ENCODE peak calls at places on chromosomes 3 and 15, in five cellular contexts. One of them, this sample, is unnamed.

GRCh38 chr3:64508140-64508539 is 179.7 kb downstream of the ADAMTS9 start:
- DNase-seq in GM18507: no peak
- DNase-seq in stimulated activated CD8-positive, alpha-beta memory T cell treated with anti-CD3 and anti-CD28 coated beads, Interleukin-7, amount 100 ng/mL, for 1 hour: no peak
- DNase-seq in right cardiac atrium: no peak
- DNase-seq in AG04450: no peak
- DNase-seq in this sample: no peak

GRCh38 chr3:193805448-193805847 is 212.4 kb downstream of the OPA1 start:
- DNase-seq in right cardiac atrium: peak
- DNase-seq in AG04450: peak
- DNase-seq in stimulated activated CD8-positive, alpha-beta memory T cell treated with anti-CD3 and anti-CD28 coated beads, Interleukin-7, amount 100 ng/mL, for 1 hour: no peak
- DNase-seq in GM18507: no peak
- DNase-seq in this sample: peak

GRCh38 chr3:62159693-62160092 is 213.7 kb downstream of the FEZF2 start:
- DNase-seq in right cardiac atrium: peak
- DNase-seq in stimulated activated CD8-positive, alpha-beta memory T cell treated with anti-CD3 and anti-CD28 coated beads, Interleukin-7, amount 100 ng/mL, for 1 hour: no peak
- DNase-seq in AG04450: no peak
- DNase-seq in GM18507: no peak
- DNase-seq in this sample: peak

GRCh38 chr3:195256639-195257453 is 14.1 kb downstream of the XXYLT1 start:
- DNase-seq in GM18507: no peak
- DNase-seq in stimulated activated CD8-positive, alpha-beta memory T cell treated with anti-CD3 and anti-CD28 coated beads, Interleukin-7, amount 100 ng/mL, for 1 hour: no peak
- DNase-seq in AG04450: no peak
- DNase-seq in right cardiac atrium: peak
- DNase-seq in this sample: no peak

GRCh38 chr15:69357773-69358765 is 56.1 kb upstream of the KIF23 start:
- DNase-seq in stimulated activated CD8-positive, alpha-beta memory T cell treated with anti-CD3 and anti-CD28 coated beads, Interleukin-7, amount 100 ng/mL, for 1 hour: no peak
- DNase-seq in AG04450: no peak
- DNase-seq in GM18507: no peak
- DNase-seq in right cardiac atrium: no peak
- DNase-seq in this sample: no peak

GRCh38 chr15:58297639-58298038 is 134.2 kb upstream of the LIPC start:
- DNase-seq in AG04450: no peak
- DNase-seq in GM18507: no peak
- DNase-seq in stimulated activated CD8-positive, alpha-beta memory T cell treated with anti-CD3 and anti-CD28 coated beads, Interleukin-7, amount 100 ng/mL, for 1 hour: no peak
- DNase-seq in right cardiac atrium: no peak
- DNase-seq in this sample: no peak

GRCh38 chr3:159731254-159731653 is 257.4 kb upstream of the IL12A start:
- DNase-seq in right cardiac atrium: no peak
- DNase-seq in stimulated activated CD8-positive, alpha-beta memory T cell treated with anti-CD3 and anti-CD28 coated beads, Interleukin-7, amount 100 ng/mL, for 1 hour: no peak
- DNase-seq in GM18507: no peak
- DNase-seq in AG04450: no peak
- DNase-seq in this sample: no peak

GRCh38 chr3:54159917-54160316 is 37.6 kb downstream of the CACNA2D3 start:
- DNase-seq in right cardiac atrium: no peak
- DNase-seq in AG04450: no peak
- DNase-seq in stimulated activated CD8-positive, alpha-beta memory T cell treated with anti-CD3 and anti-CD28 coated beads, Interleukin-7, amount 100 ng/mL, for 1 hour: no peak
- DNase-seq in GM18507: no peak
- DNase-seq in this sample: no peak

GRCh38 chr3:132432639-132433038 is 15.3 kb downstream of the DNAJC13 start:
- DNase-seq in AG04450: peak
- DNase-seq in right cardiac atrium: no peak
- DNase-seq in stimulated activated CD8-positive, alpha-beta memory T cell treated with anti-CD3 and anti-CD28 coated beads, Interleukin-7, amount 100 ng/mL, for 1 hour: no peak
- DNase-seq in GM18507: no peak
- DNase-seq in this sample: no peak